ENCODE peak calls at places on chromosomes 7 and 10, in four cellular contexts. E, W, K and G are unnamed samples.

GRCh38 chr10:114380060-114380459 is 24.2 kb downstream of the AFAP1L2 start:
- DNase-seq in W (no peak), K (no peak), E (no peak), G (no peak)

GRCh38 chr7:51234139-51234538 is 82.5 kb downstream of the COBL start:
- DNase-seq in E (no peak), K (no peak), W (no peak), G (no peak)

GRCh38 chr7:78083466-78084120 is 285.0 kb downstream of the PHTF2 start:
- DNase-seq in W (no peak), E (no peak), K (no peak), G (no peak)

GRCh38 chr7:101700424-101700823 is 71.3 kb upstream of the MYL10 start:
- DNase-seq in E (no peak), W (no peak), K (no peak), G (no peak)

GRCh38 chr10:109726473-109726872 is 196.8 kb downstream of the XPNPEP1 start:
- DNase-seq in W (no peak), E (no peak), K (no peak), G (no peak)

GRCh38 chr10:124688366-124688765 is 55.8 kb downstream of the FAM53B start:
- DNase-seq in W (no peak), K (no peak), E (no peak), G (no peak)

GRCh38 chr10:96333091-96333490 is 25.7 kb downstream of the OPALIN start:
- DNase-seq in E (no peak), W (no peak), K (no peak), G (no peak)

GRCh38 chr7:113891828-113892227 is 27.0 kb downstream of the PPP1R3A start:
- DNase-seq in E (peak), W (no peak), K (no peak), G (no peak)

GRCh38 chr7:149883452-149883861 is 9.7 kb downstream of the ATP6V0E2 start:
- DNase-seq in E (peak), W (peak), K (no peak), G (peak)

GRCh38 chr7:128891110-128891941 is 19.2 kb downstream of the KCP start:
- DNase-seq in E (no peak), K (no peak), W (no peak), G (no peak)

GRCh38 chr10:22230331-22230833 is 12.6 kb upstream of the EBLN1 start:
- DNase-seq in W (peak), K (no peak), E (peak), G (no peak)

GRCh38 chr10:77881222-77881621 is 45.3 kb downstream of the DLG5 start:
- DNase-seq in E (no peak), W (no peak), K (no peak), G (no peak)

GRCh38 chr7:23106801-23107713 is 1.5 kb downstream of the KLHL7 start:
- DNase-seq in K (no peak), W (no peak), E (peak), G (no peak)

GRCh38 chr7:69768986-69769595 is 170.8 kb downstream of the AUTS2 start:
- DNase-seq in K (no peak), E (no peak), W (no peak), G (no peak)

GRCh38 chr10:18298256-18298655 is 158.0 kb downstream of the CACNB2 start:
- DNase-seq in K (no peak), E (no peak), W (no peak), G (no peak)

GRCh38 chr7:123966936-123967335 is 41.9 kb downstream of the SPAM1 start:
- DNase-seq in E (no peak), W (no peak), K (peak), G (no peak)

GRCh38 chr10:45602082-45602730 is 70.4 kb downstream of the ZFAND4 start:
- DNase-seq in E (peak), W (no peak), K (no peak), G (no peak)

GRCh38 chr10:119029613-119030420 is at the start of gene NANOS1:
- DNase-seq in W (peak), K (no peak), E (peak), G (no peak)

GRCh38 chr10:48594799-48595198 is 10.1 kb downstream of the ARHGAP22 start:
- DNase-seq in E (no peak), W (no peak), K (no peak), G (no peak)

GRCh38 chr7:79386688-79387422 is 66.6 kb downstream of the MAGI2 start:
- DNase-seq in E (peak), K (no peak), W (no peak), G (no peak)

GRCh38 chr7:42084263-42084662 is 152.7 kb downstream of the GLI3 start:
- DNase-seq in E (no peak), K (no peak), W (no peak), G (no peak)

GRCh38 chr7:97499204-97499603 is 232.7 kb upstream of the TAC1 start:
- DNase-seq in K (no peak), E (peak), W (peak), G (no peak)

GRCh38 chr10:89692416-89692815 is 9.0 kb upstream of the KIF20B start:
- DNase-seq in E (no peak), W (no peak), K (no peak), G (no peak)

GRCh38 chr10:8731415-8732110 is 677.1 kb downstream of the GATA3 start:
- DNase-seq in K (no peak), W (no peak), E (no peak), G (no peak)

GRCh38 chr7:157513162-157513621 is 176.4 kb downstream of the DNAJB6 start:
- DNase-seq in K (no peak), W (peak), E (no peak), G (no peak)

GRCh38 chr10:34716958-34717357 is 98.1 kb downstream of the PARD3 start:
- DNase-seq in E (no peak), W (no peak), K (no peak), G (no peak)

GRCh38 chr7:130021105-130021834 is 29.9 kb downstream of the ZC3HC1 start:
- DNase-seq in W (no peak), E (no peak), K (no peak), G (no peak)

GRCh38 chr7:70630647-70631457 is 501.1 kb upstream of the GALNT17 start:
- DNase-seq in K (no peak), W (no peak), E (peak), G (no peak)

GRCh38 chr10:3080608-3081007 is 13.3 kb downstream of the PFKP start:
- DNase-seq in E (no peak), W (no peak), K (no peak), G (no peak)

GRCh38 chr10:116080553-116080952 is 192.5 kb downstream of the GFRA1 start:
- DNase-seq in E (peak), K (no peak), W (no peak), G (no peak)

GRCh38 chr10:133378251-133379096 is 588 bp upstream of the PAOX start:
- DNase-seq in W (peak), K (no peak), E (peak), G (no peak)

GRCh38 chr10:15245530-15245929 is 77.0 kb upstream of the NMT2 start:
- DNase-seq in K (no peak), W (peak), E (no peak), G (no peak)

GRCh38 chr7:47611045-47611511 is 29.2 kb upstream of the TNS3 start:
- DNase-seq in K (no peak), E (no peak), W (no peak), G (no peak)

GRCh38 chr10:124641282-124642075 is 102.7 kb downstream of the FAM53B start:
- DNase-seq in E (peak), W (no peak), K (no peak), G (peak)